ENCODE peak calls at places on chromosomes 13 and 19, in ten cellular contexts. B is DND-41, S is Karpas-422, M is PC-3, U is PC-9, A is MM.1S, K is GM23338, Z is H9, R is HCT116, X is GM23248. I is an unnamed sample. For H3K4me1 and H4K20me1, the result is how much of the 10 kb centered on the place peaks cover.

GRCh38 chr13:85586422-85586831 is 212.8 kb downstream of the SLITRK6 start:
- DNase-seq in B (no peak), S (no peak), M (peak), U (peak), A (no peak), K (no peak), Z (no peak), R (no peak), X (no peak), I (peak)

GRCh38 chr19:47790398-47790814 is 11.9 kb downstream of the SELENOW start:
- DNase-seq in B (peak), S (peak), M (peak), U (peak), A (peak), K (peak), Z (peak), R (peak), X (peak), I (peak)

GRCh38 chr13:74047925-74048324 is 86.3 kb downstream of the KLF12 start:
- DNase-seq in B (no peak), S (no peak), M (peak), U (no peak), A (no peak), K (no peak), Z (no peak), R (peak), X (peak), I (peak)

GRCh38 chr13:94550030-94550738 is 45.8 kb downstream of the TGDS start:
- DNase-seq in B (no peak), S (no peak), M (peak), U (peak), A (no peak), K (peak), Z (no peak), R (no peak), X (peak), I (peak)

GRCh38 chr13:48686810-48687209 is 33.1 kb downstream of the CYSLTR2 start:
- DNase-seq in B (no peak), S (peak), M (no peak), U (no peak), A (no peak), K (no peak), Z (no peak), R (no peak), X (no peak), I (no peak)

GRCh38 chr13:75222031-75222430 is 259.9 kb downstream of the TBC1D4 start:
- DNase-seq in B (no peak), S (no peak), M (no peak), U (no peak), A (no peak), K (no peak), Z (no peak), R (no peak), X (peak), I (peak)

GRCh38 chr19:45809643-45810159 is 5.4 kb downstream of the RSPH6A start:
- DNase-seq in B (peak), S (no peak), M (peak), U (peak), A (peak), K (peak), Z (peak), R (no peak), X (peak), I (peak)

GRCh38 chr19:28358604-28359003 is 854.3 kb downstream of the UQCRFS1 start:
- DNase-seq in B (no peak), S (no peak), M (no peak), U (no peak), A (no peak), K (peak), Z (no peak), R (no peak), X (no peak), I (peak)

GRCh38 chr19:3968556-3969434 is 2.1 kb downstream of the DAPK3 start:
- DNase-seq in B (peak), S (no peak), M (peak), U (peak), A (no peak), K (peak), Z (peak), R (peak), X (peak), I (peak)

GRCh38 chr19:47541507-47541906 is 26.6 kb upstream of the NAPA start:
- DNase-seq in B (no peak), S (no peak), M (no peak), U (no peak), A (no peak), K (no peak), Z (no peak), R (no peak), X (no peak), I (no peak)

GRCh38 chr13:46604226-46604968 is 51.4 kb downstream of the LRCH1 start:
- DNase-seq in B (no peak), S (no peak), M (no peak), U (no peak), A (no peak), K (no peak), Z (no peak), R (no peak), X (no peak), I (no peak)

GRCh38 chr19:17205237-17206140 is 9.7 kb upstream of the USE1 start:
- DNase-seq in B (peak), S (peak), M (peak), U (peak), A (peak), K (peak), Z (peak), R (no peak), X (peak), I (peak)

GRCh38 chr19:58361900-58362271 is 665 bp downstream of the ZNF497 start:
- DNase-seq in B (peak), S (peak), M (peak), U (peak), A (no peak), K (peak), Z (no peak), R (peak), X (no peak), I (no peak)

GRCh38 chr19:23867895-23868294 is 46.8 kb upstream of the ZNF726 start:
- DNase-seq in B (no peak), S (no peak), M (peak), U (no peak), A (no peak), K (peak), Z (no peak), R (no peak), X (peak), I (no peak)

GRCh38 chr19:4456566-4456842 is 1.1 kb downstream of the UBXN6 start:
- DNase-seq in B (no peak), S (peak), M (peak), U (no peak), A (no peak), K (no peak), Z (peak), R (no peak), X (peak), I (peak)

GRCh38 chr13:31793246-31793645 is 53.9 kb downstream of the RXFP2 start:
- DNase-seq in B (no peak), S (no peak), M (peak), U (no peak), A (no peak), K (no peak), Z (no peak), R (no peak), X (peak), I (peak)

GRCh38 chr13:46866150-46866549 is 30.7 kb downstream of the HTR2A start:
- DNase-seq in B (peak), S (peak), M (peak), U (no peak), A (no peak), K (peak), Z (peak), R (no peak), X (peak), I (peak)

GRCh38 chr19:3368848-3369336 is 2.5 kb downstream of the NFIC start:
- DNase-seq in B (no peak), S (no peak), M (no peak), U (no peak), A (no peak), K (no peak), Z (no peak), R (no peak), X (peak), I (peak)

GRCh38 chr13:42454749-42455148 is 119.2 kb upstream of the TNFSF11 start:
- DNase-seq in B (no peak), S (no peak), M (no peak), U (no peak), A (no peak), K (no peak), Z (no peak), R (no peak), X (no peak), I (no peak)

GRCh38 chr13:78215458-78215857 is 296.8 kb upstream of the EDNRB start:
- DNase-seq in B (no peak), S (no peak), M (no peak), U (no peak), A (no peak), K (no peak), Z (no peak), R (no peak), X (no peak), I (no peak)

GRCh38 chr13:35518337-35518736 is 41.8 kb upstream of the MAB21L1 start:
- DNase-seq in B (no peak), S (no peak), M (no peak), U (no peak), A (no peak), K (no peak), Z (no peak), R (no peak), X (no peak), I (no peak)

GRCh38 chr19:8355631-8356402 is 8.1 kb upstream of the ANGPTL4 start:
- DNase-seq in B (no peak), S (no peak), M (peak), U (peak), A (no peak), K (no peak), Z (no peak), R (peak), X (peak), I (peak)

GRCh38 chr19:41263042-41263849 is 926 bp upstream of the HNRNPUL1 start:
- DNase-seq in B (peak), S (no peak), M (peak), U (peak), A (peak), K (peak), Z (peak), R (no peak), X (peak), I (peak)

GRCh38 chr19:51333836-51334460 is 8.0 kb downstream of the VSIG10L start:
- DNase-seq in B (peak), S (peak), M (peak), U (no peak), A (no peak), K (peak), Z (peak), R (peak), X (no peak), I (no peak)

GRCh38 chr19:8640402-8641004 is 10.1 kb downstream of the NFILZ start:
- DNase-seq in B (no peak), S (no peak), M (no peak), U (no peak), A (no peak), K (no peak), Z (no peak), R (no peak), X (peak), I (no peak)

GRCh38 chr13:110714798-110715394 is 1.4 kb downstream of the ING1 start:
- DNase-seq in B (peak), S (peak), M (peak), U (no peak), A (peak), K (peak), Z (peak), R (no peak), X (peak), I (peak)

GRCh38 chr13:27450921-27451461 is 627 bp upstream of the MTIF3 start:
- DNase-seq in B (peak), S (peak), M (peak), U (peak), A (peak), K (peak), Z (no peak), R (peak), X (peak), I (peak)

GRCh38 chr13:30486230-30487074 is 20.7 kb upstream of the HMGB1 start:
- DNase-seq in B (no peak), S (no peak), M (peak), U (peak), A (no peak), K (peak), Z (peak), R (no peak), X (no peak), I (peak)

GRCh38 chr13:60009300-60010248 is 154.2 kb downstream of the DIAPH3 start:
- DNase-seq in B (no peak), S (no peak), M (no peak), U (no peak), A (no peak), K (no peak), Z (no peak), R (no peak), X (no peak), I (no peak)

GRCh38 chr19:13506550-13506878 is 235 bp upstream of the CACNA1A start:
- DNase-seq in B (no peak), S (no peak), M (no peak), U (no peak), A (no peak), K (peak), Z (no peak), R (no peak), X (peak), I (peak)

GRCh38 chr19:38155453-38155852 is 68.6 kb downstream of the DPF1 start:
- DNase-seq in B (no peak), S (peak), M (no peak), U (no peak), A (no peak), K (peak), Z (no peak), R (no peak), X (peak), I (peak)

GRCh38 chr13:83882626-83882959 is 319 bp upstream of the SLITRK1 start:
- DNase-seq in B (no peak), S (no peak), M (no peak), U (no peak), A (no peak), K (no peak), Z (no peak), R (no peak), X (no peak), I (no peak)
- H2AFZ ChIP-seq in B (no peak), S (no peak), M (no peak), U (no peak), A (no peak), K (no peak), Z (no peak), R (no peak), X (no peak), I (no peak)

GRCh38 chr13:40483601-40484000 is 182.8 kb downstream of the FOXO1 start:
- DNase-seq in B (no peak), S (no peak), M (no peak), U (no peak), A (no peak), K (no peak), Z (no peak), R (no peak), X (no peak), I (no peak)
- H3K4me1 ChIP-seq in B (under half), S (under half), M (under half), U (under half), A (under half), K (under half), Z (under half), R (under half), X (under half), I (under half)

DNA sequence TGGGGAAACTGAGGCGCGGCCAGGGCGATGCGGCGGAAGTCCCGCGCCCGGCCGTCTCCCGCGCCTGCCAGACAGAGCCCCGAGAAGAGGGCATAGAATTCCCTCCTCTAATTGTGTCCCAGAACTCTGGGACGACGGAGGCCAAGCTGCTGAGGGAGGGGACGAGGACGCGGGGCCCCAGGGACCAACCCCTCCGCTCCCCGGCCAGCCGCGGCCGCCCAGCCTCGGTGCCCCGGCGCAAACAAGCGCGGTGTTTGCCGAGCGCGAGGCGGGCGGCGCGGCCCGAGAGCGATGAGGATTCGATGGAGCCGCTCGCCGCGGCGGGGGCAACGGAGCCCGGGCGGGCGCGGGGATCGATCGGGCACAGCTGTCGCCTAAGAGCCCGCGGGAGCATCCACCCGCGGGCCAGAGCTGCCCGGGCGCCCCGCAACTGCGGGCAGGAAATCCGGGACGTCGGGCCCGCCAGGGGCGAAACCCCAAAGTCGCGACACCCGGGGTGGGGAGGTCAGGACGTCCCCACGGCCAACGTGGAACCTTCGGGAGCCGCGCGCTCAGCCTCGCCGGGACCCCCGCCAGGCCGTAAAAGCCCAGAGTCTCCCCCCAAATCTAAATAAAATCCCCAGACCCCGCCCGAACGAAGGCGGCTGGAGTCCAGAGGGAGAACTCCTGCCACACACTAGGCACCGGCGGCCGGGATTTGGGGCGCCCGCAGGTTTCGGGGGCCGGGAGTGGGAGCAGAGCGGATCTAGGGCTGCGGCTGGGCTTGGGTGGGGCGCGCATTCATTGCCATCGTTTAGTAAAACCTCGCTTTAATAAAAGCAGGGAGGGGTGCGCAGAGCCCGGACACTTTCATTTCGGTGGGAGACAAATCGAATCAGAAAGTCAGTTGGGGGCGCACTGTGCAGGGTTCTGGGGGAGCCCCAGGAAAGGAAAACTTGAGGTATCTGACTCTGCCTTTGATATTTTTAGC is 3.6 kb upstream of the ONECUT3 start:
- DNase-seq in B (no peak), S (no peak), M (no peak), U (no peak), A (no peak), K (no peak), Z (no peak), R (no peak), X (no peak), I (no peak)
- H4K20me1 ChIP-seq in B (under half), S (under half), M (under half), U (under half), A (under half), K (under half), Z (under half), R (under half), X (under half), I (under half)

GRCh38 chr13:37295573-37295972 is 190.1 kb upstream of the CSNK1A1L start:
- DNase-seq in B (no peak), S (no peak), M (no peak), U (no peak), A (no peak), K (no peak), Z (no peak), R (no peak), X (no peak), I (no peak)
- H2AFZ ChIP-seq in B (no peak), S (no peak), M (no peak), U (no peak), A (no peak), K (no peak), Z (no peak), R (no peak), X (no peak), I (no peak)

GRCh38 chr13:98827449-98827848 is 75.0 kb upstream of the SLC15A1 start:
- DNase-seq in B (no peak), S (no peak), M (no peak), U (no peak), A (no peak), K (peak), Z (peak), R (no peak), X (no peak), I (no peak)
- H3K4me1 ChIP-seq in B (under half), S (under half), M (under half), U (under half), A (under half), K (under half), Z (under half), R (under half), X (under half), I (under half)

DNA sequence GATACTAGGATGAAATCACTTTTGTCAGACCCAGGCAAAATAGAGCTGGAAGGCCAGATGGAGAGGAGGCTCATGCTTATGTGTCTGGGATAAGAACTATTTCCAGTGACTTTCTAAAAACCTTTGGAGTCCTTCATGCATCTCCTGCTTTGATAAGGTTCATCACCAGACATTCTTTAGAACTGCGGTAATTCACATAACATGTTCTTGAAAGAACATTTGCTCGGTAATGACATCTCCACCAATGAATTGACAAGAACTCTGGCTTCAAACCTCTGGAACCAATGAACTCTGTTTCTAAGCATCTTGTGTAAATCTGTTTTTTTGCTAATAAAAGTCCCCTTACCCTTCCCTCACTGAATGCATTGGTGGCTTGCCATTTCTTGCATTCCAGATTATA is 112.0 kb upstream of the KL start:
- DNase-seq in B (no peak), S (no peak), M (no peak), U (no peak), A (no peak), K (no peak), Z (no peak), R (no peak), X (no peak), I (peak)
- H4K20me1 ChIP-seq in B (under half), S (under half), M (under half), U (under half), A (under half), K (under half), Z (under half), R (under half), X (under half), I (under half)

GRCh38 chr13:97222934-97223710 is 989 bp downstream of the MBNL2 start:
- DNase-seq in B (no peak), S (peak), M (peak), U (peak), A (no peak), K (peak), Z (no peak), R (no peak), X (peak), I (no peak)
- H2AFZ ChIP-seq in B (peak), S (peak), M (peak), U (no peak), A (no peak), K (no peak), Z (no peak), R (no peak), X (peak), I (no peak)

DNA sequence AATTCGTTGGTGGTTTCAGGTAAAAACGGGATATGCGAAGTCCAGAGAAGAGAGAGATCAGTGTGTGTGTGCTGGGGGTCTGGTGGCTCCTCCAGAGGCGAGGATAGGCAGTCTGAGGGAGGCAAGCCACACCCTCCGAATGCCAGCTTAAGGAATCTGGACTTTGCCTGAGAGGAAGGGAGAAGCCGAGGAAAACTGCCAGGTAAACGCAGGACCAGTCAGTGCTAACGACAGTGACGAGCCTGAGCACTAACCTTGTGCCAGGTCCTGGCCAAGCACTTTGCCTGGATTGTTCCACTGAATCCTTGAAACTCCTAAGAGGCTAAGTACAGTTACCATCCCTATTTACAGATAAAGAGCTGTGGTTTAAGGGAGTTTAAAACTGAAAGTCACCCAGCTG is 15.3 kb downstream of the SMG9 start:
- DNase-seq in B (no peak), S (no peak), M (no peak), U (no peak), A (no peak), K (no peak), Z (no peak), R (no peak), X (no peak), I (no peak)
- H3K4me1 ChIP-seq in B (under half), S (under half), M (under half), U (under half), A (under half), K (under half), Z (under half), R (under half), X (under half), I (under half)

GRCh38 chr19:10325732-10326131 is 7.6 kb downstream of the RAVER1 start:
- DNase-seq in B (no peak), S (no peak), M (no peak), U (no peak), A (no peak), K (no peak), Z (no peak), R (no peak), X (no peak), I (no peak)
- H4K20me1 ChIP-seq in B (under half), S (under half), M (under half), U (under half), A (under half), K (under half), Z (under half), R (under half), X (under half), I (under half)